ENCODE peak calls at places on chromosomes 4 and X, in six cellular contexts. One of them, this sample, is unnamed.

GRCh38 chrX:3029084-3029483 is 12.2 kb upstream of the ARSF start:
- DNase-seq in testis: no peak
- DNase-seq in transverse colon: no peak
- DNase-seq in A549: no peak
- DNase-seq in WERI-Rb-1: no peak
- DNase-seq in tibial artery: no peak
- DNase-seq in this sample: no peak

GRCh38 chr4:72326692-72327632 is 242.1 kb downstream of the ADAMTS3 start:
- DNase-seq in testis: no peak
- DNase-seq in transverse colon: no peak
- DNase-seq in A549: peak
- DNase-seq in WERI-Rb-1: peak
- DNase-seq in tibial artery: no peak
- DNase-seq in this sample: no peak

GRCh38 chr4:99352602-99353580 is at the start of gene ADH1C:
- DNase-seq in testis: no peak
- DNase-seq in transverse colon: peak
- DNase-seq in A549: no peak
- DNase-seq in WERI-Rb-1: no peak
- DNase-seq in tibial artery: no peak
- DNase-seq in this sample: no peak

GRCh38 chrX:46218373-46218772 is 326.8 kb downstream of the ZNF674 start:
- DNase-seq in testis: no peak
- DNase-seq in transverse colon: no peak
- DNase-seq in A549: no peak
- DNase-seq in WERI-Rb-1: no peak
- DNase-seq in tibial artery: no peak
- DNase-seq in this sample: no peak

GRCh38 chr4:74316397-74316796 is 8.1 kb downstream of the EPGN start:
- DNase-seq in testis: no peak
- DNase-seq in transverse colon: no peak
- DNase-seq in A549: no peak
- DNase-seq in WERI-Rb-1: no peak
- DNase-seq in tibial artery: no peak
- DNase-seq in this sample: no peak

GRCh38 chr4:166277851-166278250 is 404.8 kb downstream of the TLL1 start:
- DNase-seq in testis: no peak
- DNase-seq in transverse colon: no peak
- DNase-seq in A549: no peak
- DNase-seq in WERI-Rb-1: no peak
- DNase-seq in tibial artery: no peak
- DNase-seq in this sample: no peak

GRCh38 chrX:104335765-104336164 is 81.0 kb upstream of the ESX1 start:
- DNase-seq in testis: no peak
- DNase-seq in transverse colon: no peak
- DNase-seq in A549: peak
- DNase-seq in WERI-Rb-1: no peak
- DNase-seq in tibial artery: no peak
- DNase-seq in this sample: no peak

GRCh38 chrX:47217852-47218279 is 615 bp upstream of the CDK16 start:
- DNase-seq in testis: peak
- DNase-seq in transverse colon: peak
- DNase-seq in A549: peak
- DNase-seq in WERI-Rb-1: peak
- DNase-seq in tibial artery: peak
- DNase-seq in this sample: peak

GRCh38 chrX:102966701-102967100 is 29.6 kb downstream of the RAB40AL start:
- DNase-seq in testis: no peak
- DNase-seq in transverse colon: no peak
- DNase-seq in A549: no peak
- DNase-seq in WERI-Rb-1: no peak
- DNase-seq in tibial artery: no peak
- DNase-seq in this sample: no peak

GRCh38 chr4:53804719-53805118 is 213.4 kb upstream of the LNX1 start:
- DNase-seq in testis: peak
- DNase-seq in transverse colon: peak
- DNase-seq in A549: peak
- DNase-seq in WERI-Rb-1: peak
- DNase-seq in tibial artery: no peak
- DNase-seq in this sample: no peak

GRCh38 chr4:170190265-170190664 is 100.5 kb upstream of the AADAT start:
- DNase-seq in testis: no peak
- DNase-seq in transverse colon: no peak
- DNase-seq in A549: no peak
- DNase-seq in WERI-Rb-1: no peak
- DNase-seq in tibial artery: no peak
- DNase-seq in this sample: no peak

GRCh38 chrX:47854474-47854873 is 17.8 kb downstream of the ZNF81 start:
- DNase-seq in testis: peak
- DNase-seq in transverse colon: peak
- DNase-seq in A549: no peak
- DNase-seq in WERI-Rb-1: peak
- DNase-seq in tibial artery: no peak
- DNase-seq in this sample: peak

GRCh38 chrX:117985241-117985640 is 131.4 kb downstream of the KLHL13 start:
- DNase-seq in testis: no peak
- DNase-seq in transverse colon: peak
- DNase-seq in A549: peak
- DNase-seq in WERI-Rb-1: no peak
- DNase-seq in tibial artery: no peak
- DNase-seq in this sample: no peak

GRCh38 chr4:185693548-185694215 is 118.3 kb downstream of the SORBS2 start:
- DNase-seq in testis: no peak
- DNase-seq in transverse colon: no peak
- DNase-seq in A549: no peak
- DNase-seq in WERI-Rb-1: no peak
- DNase-seq in tibial artery: no peak
- DNase-seq in this sample: no peak

GRCh38 chr4:37244583-37245390 is at the start of gene NWD2:
- DNase-seq in testis: peak
- DNase-seq in transverse colon: peak
- DNase-seq in A549: no peak
- DNase-seq in WERI-Rb-1: no peak
- DNase-seq in tibial artery: no peak
- DNase-seq in this sample: no peak

GRCh38 chrX:1534321-1535168 is 2.4 kb downstream of the P2RY8 start:
- DNase-seq in testis: no peak
- DNase-seq in transverse colon: no peak
- DNase-seq in A549: no peak
- DNase-seq in WERI-Rb-1: peak
- DNase-seq in tibial artery: peak
- DNase-seq in this sample: no peak

GRCh38 chrX:124993735-124994134 is 325.9 kb upstream of the TEX13C start:
- DNase-seq in testis: no peak
- DNase-seq in transverse colon: no peak
- DNase-seq in A549: no peak
- DNase-seq in WERI-Rb-1: no peak
- DNase-seq in tibial artery: no peak
- DNase-seq in this sample: no peak

GRCh38 chr4:16290681-16291420 is 64.6 kb upstream of the TAPT1 start:
- DNase-seq in testis: no peak
- DNase-seq in transverse colon: no peak
- DNase-seq in A549: no peak
- DNase-seq in WERI-Rb-1: no peak
- DNase-seq in tibial artery: no peak
- DNase-seq in this sample: no peak

GRCh38 chr4:40662962-40663604 is 33.4 kb upstream of the RBM47 start:
- DNase-seq in testis: no peak
- DNase-seq in transverse colon: no peak
- DNase-seq in A549: peak
- DNase-seq in WERI-Rb-1: no peak
- DNase-seq in tibial artery: no peak
- DNase-seq in this sample: no peak

GRCh38 chrX:115297189-115297588 is 7.7 kb downstream of the LUZP4 start:
- DNase-seq in testis: no peak
- DNase-seq in transverse colon: no peak
- DNase-seq in A549: no peak
- DNase-seq in WERI-Rb-1: no peak
- DNase-seq in tibial artery: no peak
- DNase-seq in this sample: no peak

GRCh38 chr4:94452476-94453300 is 946 bp downstream of the PDLIM5 start:
- DNase-seq in testis: peak
- DNase-seq in transverse colon: peak
- DNase-seq in A549: peak
- DNase-seq in WERI-Rb-1: peak
- DNase-seq in tibial artery: peak
- DNase-seq in this sample: peak

GRCh38 chrX:26083093-26083492 is 55.0 kb upstream of the MAGEB18 start:
- DNase-seq in testis: no peak
- DNase-seq in transverse colon: no peak
- DNase-seq in A549: no peak
- DNase-seq in WERI-Rb-1: no peak
- DNase-seq in tibial artery: no peak
- DNase-seq in this sample: no peak

GRCh38 chr4:184448828-184449227 is 25.5 kb downstream of the IRF2 start:
- DNase-seq in testis: peak
- DNase-seq in transverse colon: peak
- DNase-seq in A549: no peak
- DNase-seq in WERI-Rb-1: no peak
- DNase-seq in tibial artery: no peak
- DNase-seq in this sample: peak

GRCh38 chr4:47930971-47931804 is 16.8 kb upstream of the NFXL1 start:
- DNase-seq in testis: no peak
- DNase-seq in transverse colon: no peak
- DNase-seq in A549: no peak
- DNase-seq in WERI-Rb-1: no peak
- DNase-seq in tibial artery: no peak
- DNase-seq in this sample: no peak

GRCh38 chr4:6199344-6199921 is 916 bp downstream of the JAKMIP1 start:
- DNase-seq in testis: no peak
- DNase-seq in transverse colon: no peak
- DNase-seq in A549: peak
- DNase-seq in WERI-Rb-1: no peak
- DNase-seq in tibial artery: peak
- DNase-seq in this sample: no peak
- H3K27ac ChIP-seq in testis: no peak
- H3K27ac ChIP-seq in transverse colon: no peak
- H3K27ac ChIP-seq in A549: no peak
- H3K27ac ChIP-seq in WERI-Rb-1: no peak
- H3K27ac ChIP-seq in tibial artery: no peak
- H3K27ac ChIP-seq in this sample: no peak

DNA sequence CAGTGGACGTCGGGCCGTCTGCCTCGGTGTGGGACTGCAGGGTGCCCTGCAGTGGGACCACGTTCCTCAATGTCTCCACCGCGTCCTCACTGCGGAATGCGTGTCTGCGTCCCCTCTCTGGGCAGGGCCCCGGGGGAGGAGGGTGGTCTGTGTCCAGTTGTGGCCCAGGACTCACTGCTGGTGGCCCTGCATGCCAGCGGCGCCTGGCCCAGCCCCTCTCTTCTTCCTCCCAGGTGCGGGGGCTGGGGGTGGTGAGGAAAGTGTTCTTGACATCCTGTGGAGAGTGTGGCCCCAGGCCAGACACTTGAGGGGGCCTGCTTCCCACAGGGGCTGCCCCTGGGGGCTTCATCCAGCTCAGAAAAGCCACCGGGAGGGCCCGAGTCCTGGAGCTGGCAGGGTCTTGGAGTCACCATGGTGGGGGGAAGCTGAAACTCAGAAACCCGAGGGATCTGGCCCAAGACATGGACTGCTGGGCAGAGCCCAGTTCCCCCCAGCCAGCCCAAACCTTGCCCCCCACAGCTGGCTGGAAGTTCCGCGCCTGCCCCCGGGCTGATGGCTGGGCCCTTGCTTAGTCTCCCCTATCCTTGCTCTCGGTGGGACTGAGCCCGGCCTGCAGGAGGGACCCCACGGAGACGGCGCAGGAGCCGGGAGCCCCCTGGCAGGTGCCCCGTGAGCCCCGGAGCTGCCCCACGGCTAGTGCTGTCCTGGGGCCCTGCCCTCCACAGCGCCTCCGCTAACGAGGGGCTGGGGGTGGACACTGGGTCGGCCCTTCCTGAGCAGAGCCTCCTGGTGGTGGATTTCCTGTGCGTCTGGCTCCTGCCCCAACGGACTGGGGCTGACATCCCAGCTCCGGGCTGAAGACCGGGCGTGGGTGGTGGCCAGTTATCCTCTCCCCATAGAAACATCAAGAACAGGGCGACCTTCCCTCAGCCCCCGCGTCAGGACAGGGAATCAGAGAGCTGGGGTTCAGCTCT is 2.9 kb downstream of the DOK7 start:
- DNase-seq in testis: peak
- DNase-seq in transverse colon: no peak
- DNase-seq in A549: no peak
- DNase-seq in WERI-Rb-1: no peak
- DNase-seq in tibial artery: no peak
- DNase-seq in this sample: no peak
- TF ChIP-seq CTCF in testis: peak
- TF ChIP-seq CTCF in transverse colon: no peak
- TF ChIP-seq CTCF in A549: no peak
- TF ChIP-seq CTCF in WERI-Rb-1: peak
- TF ChIP-seq CTCF in tibial artery: no peak
- TF ChIP-seq CTCF in this sample: peak

DNA sequence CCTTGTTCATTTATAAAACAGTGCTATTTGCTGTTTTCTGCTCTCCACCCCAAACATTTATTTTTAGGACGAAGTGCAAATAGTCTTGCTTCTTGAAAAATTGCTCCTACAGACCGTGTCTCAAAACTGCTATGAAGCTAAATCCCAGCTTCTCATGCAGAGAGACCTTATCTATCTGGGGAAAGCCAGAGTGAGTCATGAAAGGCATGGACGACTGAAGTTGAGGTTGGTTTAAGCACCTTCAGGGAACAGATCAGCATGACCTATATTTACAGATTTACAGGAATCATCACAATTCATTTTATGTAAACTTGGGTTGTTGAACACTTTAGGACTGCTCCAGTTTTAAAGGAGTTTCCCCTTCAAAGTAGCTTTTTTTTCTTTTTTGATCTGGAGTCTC is 184.1 kb downstream of the HS6ST2 start:
- DNase-seq in testis: no peak
- DNase-seq in transverse colon: no peak
- DNase-seq in A549: no peak
- DNase-seq in WERI-Rb-1: no peak
- DNase-seq in tibial artery: no peak
- DNase-seq in this sample: no peak
- H3K27ac ChIP-seq in testis: no peak
- H3K27ac ChIP-seq in transverse colon: no peak
- H3K27ac ChIP-seq in A549: no peak
- H3K27ac ChIP-seq in WERI-Rb-1: no peak
- H3K27ac ChIP-seq in tibial artery: no peak
- H3K27ac ChIP-seq in this sample: no peak

GRCh38 chr4:158065176-158065575 is 107.6 kb downstream of the GASK1B start:
- DNase-seq in testis: no peak
- DNase-seq in transverse colon: no peak
- DNase-seq in A549: no peak
- DNase-seq in WERI-Rb-1: no peak
- DNase-seq in tibial artery: no peak
- DNase-seq in this sample: no peak
- TF ChIP-seq CTCF in testis: no peak
- TF ChIP-seq CTCF in transverse colon: no peak
- TF ChIP-seq CTCF in A549: no peak
- TF ChIP-seq CTCF in WERI-Rb-1: peak
- TF ChIP-seq CTCF in tibial artery: no peak
- TF ChIP-seq CTCF in this sample: no peak

DNA sequence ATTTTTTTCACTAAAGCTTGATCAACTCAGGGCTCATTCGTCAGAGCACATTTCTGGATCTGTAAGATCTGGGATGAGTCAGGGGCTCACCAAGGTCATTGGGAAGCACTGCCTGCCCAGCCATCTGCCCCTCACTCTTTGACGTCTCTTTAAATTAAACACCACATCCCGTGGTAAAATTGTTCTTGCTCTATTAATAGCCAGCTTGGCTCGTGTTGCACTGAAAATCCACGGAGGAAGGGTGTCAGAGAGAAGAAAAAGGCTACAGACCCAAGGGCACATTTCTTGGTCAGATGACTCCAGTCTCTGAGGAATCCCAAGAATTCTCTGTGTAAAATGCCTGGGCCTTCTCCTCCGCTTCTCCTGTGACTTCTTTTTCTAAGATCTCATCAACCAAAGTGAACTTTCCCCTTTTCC is 45.7 kb upstream of the GATB start:
- DNase-seq in testis: peak
- DNase-seq in transverse colon: no peak
- DNase-seq in A549: no peak
- DNase-seq in WERI-Rb-1: no peak
- DNase-seq in tibial artery: no peak
- DNase-seq in this sample: no peak
- H3K27ac ChIP-seq in testis: no peak
- H3K27ac ChIP-seq in transverse colon: no peak
- H3K27ac ChIP-seq in A549: no peak
- H3K27ac ChIP-seq in WERI-Rb-1: no peak
- H3K27ac ChIP-seq in tibial artery: peak
- H3K27ac ChIP-seq in this sample: no peak